ENCODE peak calls at places on chromosome 15, in five cellular contexts. One of them, this sample, is unnamed.

GRCh38 chr15:72009207-72009606 is 108.7 kb downstream of the MYO9A start:
- DNase-seq in fibroblast of lung: no peak
- DNase-seq in breast epithelium: no peak
- DNase-seq in CD8-positive, alpha-beta T cell: no peak
- DNase-seq in cardiac fibroblast: no peak
- DNase-seq in this sample: no peak

GRCh38 chr15:39720721-39721611 is 61.7 kb downstream of the FSIP1 start:
- DNase-seq in fibroblast of lung: peak
- DNase-seq in CD8-positive, alpha-beta T cell: no peak
- DNase-seq in cardiac fibroblast: peak
- DNase-seq in breast epithelium: no peak
- DNase-seq in this sample: no peak

GRCh38 chr15:72197045-72197459 is 535 bp downstream of the GRAMD2A start:
- DNase-seq in breast epithelium: no peak
- DNase-seq in fibroblast of lung: no peak
- DNase-seq in CD8-positive, alpha-beta T cell: no peak
- DNase-seq in cardiac fibroblast: no peak
- DNase-seq in this sample: no peak

GRCh38 chr15:68055224-68055705 is 1.1 kb downstream of the PIAS1 start:
- DNase-seq in CD8-positive, alpha-beta T cell: peak
- DNase-seq in fibroblast of lung: peak
- DNase-seq in breast epithelium: no peak
- DNase-seq in cardiac fibroblast: peak
- DNase-seq in this sample: peak

GRCh38 chr15:35071071-35071470 is 14.0 kb downstream of the NANOGP8 start:
- DNase-seq in cardiac fibroblast: no peak
- DNase-seq in fibroblast of lung: no peak
- DNase-seq in CD8-positive, alpha-beta T cell: no peak
- DNase-seq in breast epithelium: no peak
- DNase-seq in this sample: no peak

GRCh38 chr15:90624278-90624930 is 92.7 kb upstream of the BLM start:
- DNase-seq in CD8-positive, alpha-beta T cell: no peak
- DNase-seq in fibroblast of lung: no peak
- DNase-seq in breast epithelium: no peak
- DNase-seq in cardiac fibroblast: no peak
- DNase-seq in this sample: no peak

GRCh38 chr15:78308422-78309021 is 9.1 kb upstream of the SKIC8 start:
- DNase-seq in breast epithelium: no peak
- DNase-seq in cardiac fibroblast: peak
- DNase-seq in CD8-positive, alpha-beta T cell: peak
- DNase-seq in fibroblast of lung: peak
- DNase-seq in this sample: peak

GRCh38 chr15:98896802-98897732 is 110.5 kb downstream of the PGPEP1L start:
- DNase-seq in cardiac fibroblast: peak
- DNase-seq in fibroblast of lung: peak
- DNase-seq in breast epithelium: no peak
- DNase-seq in CD8-positive, alpha-beta T cell: no peak
- DNase-seq in this sample: peak

GRCh38 chr15:40550381-40551037 is 14.3 kb downstream of the CCDC32 start:
- DNase-seq in fibroblast of lung: no peak
- DNase-seq in CD8-positive, alpha-beta T cell: no peak
- DNase-seq in cardiac fibroblast: no peak
- DNase-seq in breast epithelium: no peak
- DNase-seq in this sample: no peak

GRCh38 chr15:101309436-101310162 is 14.6 kb upstream of the SNRPA1 start:
- DNase-seq in CD8-positive, alpha-beta T cell: no peak
- DNase-seq in cardiac fibroblast: no peak
- DNase-seq in fibroblast of lung: no peak
- DNase-seq in breast epithelium: no peak
- DNase-seq in this sample: no peak

GRCh38 chr15:78979456-78980320 is 34.8 kb upstream of the CTSH start:
- DNase-seq in fibroblast of lung: peak
- DNase-seq in cardiac fibroblast: peak
- DNase-seq in breast epithelium: peak
- DNase-seq in CD8-positive, alpha-beta T cell: no peak
- DNase-seq in this sample: peak

GRCh38 chr15:34886134-34886533 is 83.4 kb downstream of the AQR start:
- DNase-seq in fibroblast of lung: peak
- DNase-seq in CD8-positive, alpha-beta T cell: no peak
- DNase-seq in breast epithelium: no peak
- DNase-seq in cardiac fibroblast: peak
- DNase-seq in this sample: no peak

GRCh38 chr15:43516185-43516584 is 1.2 kb upstream of the MAP1A start:
- DNase-seq in fibroblast of lung: peak
- DNase-seq in cardiac fibroblast: peak
- DNase-seq in breast epithelium: no peak
- DNase-seq in CD8-positive, alpha-beta T cell: no peak
- DNase-seq in this sample: peak

GRCh38 chr15:48031466-48031865 is 89.3 kb upstream of the SLC24A5 start:
- DNase-seq in breast epithelium: no peak
- DNase-seq in fibroblast of lung: no peak
- DNase-seq in cardiac fibroblast: no peak
- DNase-seq in CD8-positive, alpha-beta T cell: no peak
- DNase-seq in this sample: no peak

GRCh38 chr15:54373332-54373731 is 395.1 kb downstream of the UNC13C start:
- DNase-seq in breast epithelium: no peak
- DNase-seq in fibroblast of lung: no peak
- DNase-seq in cardiac fibroblast: no peak
- DNase-seq in CD8-positive, alpha-beta T cell: no peak
- DNase-seq in this sample: no peak

GRCh38 chr15:40103124-40103858 is 5.4 kb downstream of the BMF start:
- DNase-seq in cardiac fibroblast: peak
- DNase-seq in fibroblast of lung: peak
- DNase-seq in CD8-positive, alpha-beta T cell: no peak
- DNase-seq in breast epithelium: peak
- DNase-seq in this sample: peak

GRCh38 chr15:72342385-72342784 is 22.4 kb upstream of the CELF6 start:
- DNase-seq in cardiac fibroblast: peak
- DNase-seq in fibroblast of lung: peak
- DNase-seq in breast epithelium: no peak
- DNase-seq in CD8-positive, alpha-beta T cell: no peak
- DNase-seq in this sample: peak

GRCh38 chr15:82139823-82140268 is 94.0 kb upstream of the MEX3B start:
- DNase-seq in CD8-positive, alpha-beta T cell: no peak
- DNase-seq in fibroblast of lung: peak
- DNase-seq in cardiac fibroblast: peak
- DNase-seq in breast epithelium: no peak
- DNase-seq in this sample: peak

GRCh38 chr15:55834331-55834730 is 91.4 kb upstream of the PRTG start:
- DNase-seq in cardiac fibroblast: no peak
- DNase-seq in fibroblast of lung: no peak
- DNase-seq in breast epithelium: no peak
- DNase-seq in CD8-positive, alpha-beta T cell: no peak
- DNase-seq in this sample: no peak

GRCh38 chr15:90400759-90401314 is 12.8 kb downstream of the IQGAP1 start:
- DNase-seq in fibroblast of lung: peak
- DNase-seq in breast epithelium: peak
- DNase-seq in CD8-positive, alpha-beta T cell: peak
- DNase-seq in cardiac fibroblast: peak
- DNase-seq in this sample: peak

GRCh38 chr15:60479711-60480110 is 769 bp upstream of the ICE2 start:
- DNase-seq in cardiac fibroblast: no peak
- DNase-seq in CD8-positive, alpha-beta T cell: no peak
- DNase-seq in breast epithelium: no peak
- DNase-seq in fibroblast of lung: no peak
- DNase-seq in this sample: no peak

GRCh38 chr15:59290311-59291213 is 82.1 kb downstream of the MYO1E start:
- DNase-seq in fibroblast of lung: no peak
- DNase-seq in cardiac fibroblast: no peak
- DNase-seq in CD8-positive, alpha-beta T cell: no peak
- DNase-seq in breast epithelium: no peak
- DNase-seq in this sample: no peak

GRCh38 chr15:31098491-31098917 is 3.0 kb downstream of the TRPM1 start:
- DNase-seq in fibroblast of lung: no peak
- DNase-seq in breast epithelium: no peak
- DNase-seq in CD8-positive, alpha-beta T cell: no peak
- DNase-seq in cardiac fibroblast: no peak
- DNase-seq in this sample: no peak

GRCh38 chr15:65918936-65919335 is 49.6 kb downstream of the RAB11A start:
- DNase-seq in CD8-positive, alpha-beta T cell: no peak
- DNase-seq in fibroblast of lung: no peak
- DNase-seq in cardiac fibroblast: no peak
- DNase-seq in breast epithelium: no peak
- DNase-seq in this sample: no peak

DNA sequence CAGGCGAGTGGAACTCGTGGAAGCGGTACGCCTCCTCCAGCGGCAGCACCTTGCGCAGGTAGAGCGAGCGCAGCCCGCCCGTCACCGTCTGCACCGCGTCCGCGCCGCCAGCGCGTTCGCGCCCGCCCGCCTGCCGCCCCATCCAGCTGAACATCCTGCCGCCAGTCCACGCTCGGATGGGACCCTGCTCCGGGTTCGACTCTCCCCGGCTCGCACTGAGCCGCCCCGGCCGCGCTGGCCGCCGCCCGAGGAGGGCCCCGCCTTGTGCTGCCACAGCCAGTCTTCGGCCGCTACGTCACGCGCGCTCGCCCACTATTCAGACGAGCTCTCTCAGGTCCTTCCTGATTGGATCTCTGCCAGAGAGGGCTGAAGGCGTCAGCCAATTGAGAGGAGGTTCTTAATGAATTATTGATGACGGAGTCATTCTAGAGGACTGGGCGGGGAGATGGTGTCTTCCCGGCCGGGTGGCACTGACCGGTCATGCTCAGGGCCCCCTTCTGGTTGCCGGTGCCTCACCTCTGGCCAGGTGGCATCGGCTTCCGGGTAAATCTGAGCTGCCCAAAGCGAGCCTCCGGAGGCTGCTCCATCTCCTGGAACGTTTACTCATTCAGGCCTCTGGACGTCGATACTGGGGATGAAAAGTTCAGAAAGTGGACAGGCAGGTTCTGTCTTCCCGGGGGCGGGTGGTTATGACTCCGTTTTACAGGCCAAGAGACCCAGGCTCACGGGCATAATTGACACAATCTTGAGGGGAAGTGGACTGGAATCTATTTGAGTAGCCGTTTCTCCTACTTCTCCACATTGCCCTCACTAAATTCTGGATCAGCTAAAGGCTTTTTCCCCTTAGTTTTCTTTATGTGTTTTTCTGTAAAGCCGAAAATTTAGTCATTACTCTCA is at the start of gene EHD4:
- DNase-seq in breast epithelium: peak
- DNase-seq in fibroblast of lung: peak
- DNase-seq in cardiac fibroblast: peak
- DNase-seq in CD8-positive, alpha-beta T cell: peak
- DNase-seq in this sample: peak
- TF ChIP-seq CTCF in breast epithelium: no peak
- TF ChIP-seq CTCF in fibroblast of lung: peak
- TF ChIP-seq CTCF in cardiac fibroblast: peak
- TF ChIP-seq CTCF in CD8-positive, alpha-beta T cell: no peak
- TF ChIP-seq CTCF in this sample: no peak

GRCh38 chr15:62928242-62928995 is 114.1 kb upstream of the TPM1 start:
- DNase-seq in fibroblast of lung: peak
- DNase-seq in cardiac fibroblast: peak
- DNase-seq in CD8-positive, alpha-beta T cell: no peak
- DNase-seq in breast epithelium: no peak
- DNase-seq in this sample: peak
- TF ChIP-seq CTCF in fibroblast of lung: peak
- TF ChIP-seq CTCF in cardiac fibroblast: peak
- TF ChIP-seq CTCF in CD8-positive, alpha-beta T cell: no peak
- TF ChIP-seq CTCF in breast epithelium: no peak
- TF ChIP-seq CTCF in this sample: peak

GRCh38 chr15:95325763-95326688 is 1004.5 kb upstream of the NR2F2 start:
- DNase-seq in CD8-positive, alpha-beta T cell: no peak
- DNase-seq in breast epithelium: no peak
- DNase-seq in fibroblast of lung: peak
- DNase-seq in cardiac fibroblast: peak
- DNase-seq in this sample: no peak

GRCh38 chr15:95329362-95329761 is 1001.1 kb upstream of the NR2F2 start:
- DNase-seq in CD8-positive, alpha-beta T cell: no peak
- DNase-seq in cardiac fibroblast: no peak
- DNase-seq in breast epithelium: no peak
- DNase-seq in fibroblast of lung: no peak
- DNase-seq in this sample: no peak

GRCh38 chr15:95326689-95327525 is 1003.6 kb upstream of the NR2F2 start:
- DNase-seq in CD8-positive, alpha-beta T cell: no peak
- DNase-seq in breast epithelium: no peak
- DNase-seq in cardiac fibroblast: no peak
- DNase-seq in fibroblast of lung: no peak
- DNase-seq in this sample: no peak

GRCh38 chr15:95327661-95328060 is 1002.8 kb upstream of the NR2F2 start:
- DNase-seq in cardiac fibroblast: no peak
- DNase-seq in breast epithelium: no peak
- DNase-seq in fibroblast of lung: no peak
- DNase-seq in CD8-positive, alpha-beta T cell: no peak
- DNase-seq in this sample: no peak

DNA sequence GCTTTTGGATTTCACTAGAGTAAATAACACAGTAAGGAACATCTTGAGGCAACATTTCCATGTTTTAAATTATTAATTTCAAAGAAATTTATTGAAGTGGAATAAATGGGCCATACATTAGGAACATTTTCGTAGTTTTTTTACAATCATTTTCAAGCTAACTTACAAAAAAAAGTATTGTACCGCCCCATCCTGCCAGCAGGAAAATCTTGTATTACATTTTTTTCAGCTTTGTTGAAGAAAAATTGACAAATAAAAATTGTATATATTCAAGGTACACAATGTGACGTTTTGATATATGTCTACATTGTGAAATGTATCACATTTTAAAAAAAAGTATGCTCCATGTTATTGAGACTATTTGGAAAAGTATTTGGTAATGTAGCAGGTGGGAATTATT is 1001.9 kb upstream of the NR2F2 start:
- DNase-seq in CD8-positive, alpha-beta T cell: no peak
- DNase-seq in breast epithelium: no peak
- DNase-seq in cardiac fibroblast: no peak
- DNase-seq in fibroblast of lung: no peak
- DNase-seq in this sample: no peak
- TF ChIP-seq CTCF in CD8-positive, alpha-beta T cell: no peak
- TF ChIP-seq CTCF in breast epithelium: no peak
- TF ChIP-seq CTCF in cardiac fibroblast: peak
- TF ChIP-seq CTCF in fibroblast of lung: no peak
- TF ChIP-seq CTCF in this sample: no peak

GRCh38 chr15:70196314-70197291 is 98.9 kb upstream of the TLE3 start:
- DNase-seq in breast epithelium: peak
- DNase-seq in cardiac fibroblast: peak
- DNase-seq in fibroblast of lung: peak
- DNase-seq in CD8-positive, alpha-beta T cell: no peak
- DNase-seq in this sample: peak
- TF ChIP-seq CTCF in breast epithelium: peak
- TF ChIP-seq CTCF in cardiac fibroblast: no peak
- TF ChIP-seq CTCF in fibroblast of lung: no peak
- TF ChIP-seq CTCF in CD8-positive, alpha-beta T cell: no peak
- TF ChIP-seq CTCF in this sample: no peak